ENCODE peak calls at places on chromosomes 4 and X, in four cellular contexts. T is HepG2, Y is spleen, B is stomach. K is an unnamed sample.
A peak's percentile ranks its signal among the peaks of the same experiment; 100 is the strongest.

GRCh38 chrX:40484408-40485091 is 96.2 kb upstream of the ATP6AP2 start:
- DNase-seq in T (no peak), Y (no peak), B (no peak), K (no peak)

GRCh38 chrX:21947671-21948070 is 7.2 kb downstream of the SMS start:
- DNase-seq in T (no peak), Y (no peak), B (no peak), K (peak; percentile 76)

GRCh38 chr4:82786794-82787193 is 11.8 kb downstream of the SCD5 start:
- DNase-seq in T (no peak), Y (no peak), B (no peak), K (peak; percentile 91)

GRCh38 chr4:127782275-127783025 is at the start of gene HSPA4L:
- DNase-seq in T (peak; percentile 68), Y (peak; percentile 82), B (peak; percentile 39), K (peak; percentile 89)

GRCh38 chr4:48944659-48945290 is 38.2 kb upstream of the OCIAD2 start:
- DNase-seq in T (peak; percentile 3), Y (no peak), B (peak; percentile 36), K (no peak)

GRCh38 chrX:9875801-9876200 is 89.6 kb downstream of the SHROOM2 start:
- DNase-seq in T (no peak), Y (no peak), B (no peak), K (no peak)

GRCh38 chr4:20395160-20395773 is 143.6 kb downstream of the SLIT2 start:
- DNase-seq in T (peak; percentile 32), Y (no peak), B (peak; percentile 38), K (peak; percentile 45)

GRCh38 chrX:26442340-26442739 is 226.4 kb downstream of the MAGEB5 start:
- DNase-seq in T (no peak), Y (no peak), B (no peak), K (peak; percentile 68)

GRCh38 chrX:13816899-13817298 is at the start of gene GPM6B:
- DNase-seq in T (no peak), Y (no peak), B (no peak), K (no peak)

GRCh38 chr4:144480068-144480467 is 165.9 kb upstream of the HHIP start:
- DNase-seq in T (no peak), Y (no peak), B (no peak), K (no peak)

GRCh38 chr4:106039796-106040195 is 144.5 kb downstream of the NPNT start:
- DNase-seq in T (no peak), Y (no peak), B (no peak), K (no peak)

GRCh38 chr4:124121511-124121934 is 591.0 kb downstream of the ANKRD50 start:
- DNase-seq in T (peak; percentile 11), Y (no peak), B (no peak), K (peak; percentile 58)

GRCh38 chr4:148015058-148015457 is 283.2 kb downstream of the ARHGAP10 start:
- DNase-seq in T (no peak), Y (no peak), B (no peak), K (peak; percentile 26)

GRCh38 chrX:9885150-9885549 is 82.0 kb upstream of the CLDN34 start:
- DNase-seq in T (peak; percentile 30), Y (peak; percentile 89), B (peak; percentile 70), K (peak; percentile 85)

GRCh38 chrX:16202943-16203342 is 35.7 kb downstream of the MAGEB17 start:
- DNase-seq in T (no peak), Y (no peak), B (no peak), K (no peak)

GRCh38 chr4:52641853-52642563 is 17.1 kb downstream of the USP46 start:
- DNase-seq in T (no peak), Y (no peak), B (no peak), K (peak; percentile 66)

GRCh38 chrX:37921758-37922157 is 74.4 kb upstream of the DYNLT3 start:
- DNase-seq in T (no peak), Y (no peak), B (no peak), K (peak; percentile 58)

DNA sequence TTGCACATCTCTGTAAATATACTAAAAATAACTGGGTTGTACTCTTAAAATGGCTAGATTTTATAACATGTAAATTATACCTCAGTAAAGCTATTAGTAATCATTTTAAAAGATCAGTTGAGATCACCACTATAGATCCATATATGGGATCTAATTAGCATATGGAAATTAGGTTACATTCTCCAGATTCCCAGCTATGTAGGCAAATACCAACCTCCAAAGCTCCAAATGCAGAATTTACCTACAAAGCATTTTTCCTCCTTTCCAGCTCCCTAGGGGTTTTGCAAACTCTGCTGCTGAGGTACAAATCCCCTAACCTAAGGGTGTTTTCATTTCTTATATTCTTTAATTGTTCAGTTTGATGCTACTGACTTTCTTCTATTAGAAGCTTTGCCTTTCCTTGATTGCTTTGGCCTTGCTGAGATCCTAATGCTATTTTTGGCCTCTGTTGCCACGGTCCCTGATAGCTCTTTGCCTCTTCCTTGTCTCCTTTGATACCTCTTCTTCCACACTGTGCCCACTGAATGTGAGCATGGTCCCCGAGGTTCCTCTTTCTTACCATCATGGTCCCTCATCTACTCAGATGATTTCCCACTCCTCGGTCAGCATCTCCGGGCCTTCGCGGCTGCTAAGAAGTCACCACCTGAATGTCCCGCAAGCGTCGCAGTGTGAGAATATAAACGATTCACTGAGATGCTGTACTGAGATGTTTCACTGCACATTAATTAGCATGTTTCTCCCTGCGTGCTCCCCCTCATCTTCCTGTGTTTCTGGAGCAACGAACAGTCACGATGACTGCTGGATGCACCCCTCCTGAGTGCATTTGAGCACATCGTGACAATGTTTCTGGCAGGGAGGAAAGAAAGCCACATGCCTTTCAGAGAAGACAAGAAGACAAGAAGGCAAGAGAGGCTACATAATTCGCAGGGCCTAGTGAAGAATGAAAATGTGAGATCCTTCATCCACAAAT is 23.8 kb downstream of the ENPP6 start:
- DNase-seq in T (no peak), Y (no peak), B (no peak), K (no peak)
- TF ChIP-seq POLR2AphosphoS5 in T (no peak), Y (no peak), B (no peak), K (no peak)

DNA sequence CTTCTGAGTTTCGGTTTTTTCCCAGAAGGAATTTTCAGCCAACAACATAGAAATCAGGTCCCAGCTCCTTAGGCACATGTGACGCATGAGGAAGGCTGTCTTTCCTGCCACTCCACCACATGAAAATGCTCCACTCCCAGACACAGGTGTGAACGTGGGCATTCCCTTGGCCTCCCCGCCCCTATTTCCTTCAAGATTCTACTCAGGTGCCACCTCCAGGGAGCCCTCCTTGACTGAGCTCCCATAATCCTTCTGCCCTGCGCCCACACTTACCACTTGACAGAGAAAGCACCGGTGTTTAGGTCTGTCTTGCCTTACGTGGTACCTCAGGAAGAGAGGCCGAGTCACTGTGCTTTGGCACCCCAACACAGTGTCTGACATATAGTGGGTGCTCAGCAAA is 44.4 kb upstream of the CENPU start:
- DNase-seq in T (no peak), Y (no peak), B (no peak), K (no peak)
- TF ChIP-seq POLR2AphosphoS5 in T (no peak), Y (no peak), B (no peak), K (no peak)

GRCh38 chrX:51742586-51742985 is 656 bp upstream of the GSPT2 start:
- DNase-seq in T (no peak), Y (no peak), B (no peak), K (no peak)

GRCh38 chrX:51747671-51748070 is 4.4 kb downstream of the GSPT2 start:
- DNase-seq in T (no peak), Y (no peak), B (no peak), K (no peak)

GRCh38 chrX:51743179-51743957 is at the start of gene GSPT2:
- DNase-seq in T (no peak), Y (peak; percentile 87), B (peak; percentile 55), K (peak; percentile 59)
- TF ChIP-seq POLR2AphosphoS5 in T (no peak), Y (peak; percentile 77), B (peak; percentile 46), K (peak; percentile 45)

DNA sequence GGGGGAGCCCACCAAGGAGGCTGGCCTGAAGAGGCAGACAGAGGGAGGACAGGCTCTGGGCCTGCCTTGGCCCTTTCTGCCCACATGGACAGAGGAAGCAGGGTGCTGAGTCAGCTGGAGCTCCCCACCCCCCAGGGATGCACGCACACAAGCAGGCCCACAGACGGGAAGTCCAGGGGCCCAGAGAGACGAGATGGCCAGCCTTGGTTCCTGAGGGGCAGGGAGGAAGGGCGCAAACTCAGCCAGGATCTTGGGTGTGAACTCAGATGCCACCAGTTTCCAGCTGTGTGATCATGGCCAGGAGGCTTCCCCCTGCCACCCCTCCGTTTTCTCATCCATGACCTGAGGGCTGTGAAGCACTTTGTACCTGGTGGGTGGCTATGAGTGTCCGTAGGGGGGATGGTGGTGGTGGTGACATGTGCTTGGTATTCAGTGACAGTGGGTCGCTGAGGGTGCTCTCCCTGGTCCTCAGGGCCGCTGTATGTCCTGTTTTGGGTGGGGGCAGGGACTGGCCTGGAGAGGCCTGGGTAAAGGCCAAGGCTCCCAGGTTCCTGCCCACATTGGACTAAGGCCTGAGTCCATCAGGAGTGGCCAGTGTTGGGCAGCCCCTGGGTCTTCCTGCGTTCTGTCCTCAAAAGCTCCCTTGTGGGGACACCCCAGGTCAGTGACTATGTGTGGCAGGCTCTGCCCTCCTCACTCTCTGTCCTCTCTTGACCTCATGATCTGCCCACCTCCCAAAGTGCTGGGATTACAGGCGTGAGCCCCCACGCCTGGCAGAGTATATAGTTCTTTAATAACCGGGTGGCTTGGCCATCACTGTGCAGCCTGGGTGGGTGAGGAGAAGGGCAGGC is 2.0 kb downstream of the SH3BP2 start:
- DNase-seq in T (no peak), Y (peak; percentile 92), B (peak; percentile 53), K (peak; percentile 65)
- TF ChIP-seq POLR2AphosphoS5 in T (no peak), Y (peak; percentile 88), B (no peak), K (peak; percentile 66)

DNA sequence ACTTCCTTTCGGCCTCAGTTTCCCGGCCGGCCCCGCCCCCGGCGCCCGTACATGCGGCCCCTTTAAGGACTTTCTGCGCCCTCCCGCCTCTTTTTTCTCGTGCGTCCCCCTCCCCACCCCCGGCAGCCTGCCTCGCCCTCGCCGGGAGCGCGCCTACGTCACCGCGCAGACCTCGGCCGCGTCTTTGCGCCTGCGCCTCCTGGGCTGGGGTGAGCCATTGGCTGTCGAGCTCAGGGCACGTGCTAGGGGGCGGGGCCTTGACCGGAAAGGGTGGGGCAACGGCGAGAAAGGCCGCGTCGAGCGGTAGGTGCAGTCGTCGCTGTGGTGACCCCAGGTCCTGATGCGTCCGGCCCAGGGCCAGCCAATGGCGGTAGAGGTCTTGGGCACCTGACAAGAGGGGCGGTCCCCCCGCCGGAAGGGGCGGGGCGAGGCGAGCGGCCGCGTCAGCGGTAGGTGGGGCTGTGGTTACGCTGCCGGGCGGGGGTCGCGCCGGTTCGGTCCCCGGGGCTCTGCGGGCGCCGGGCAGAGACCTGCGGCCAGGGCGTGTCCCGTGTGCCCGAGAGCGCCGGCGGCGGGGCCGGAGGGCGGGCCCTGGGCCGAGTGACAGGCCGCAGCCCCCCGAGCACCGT is at the start of gene UVSSA:
- DNase-seq in T (peak; percentile 97), Y (peak; percentile 100), B (peak; percentile 100), K (peak; percentile 100)
- TF ChIP-seq POLR2AphosphoS5 in T (no peak), Y (peak; percentile 90), B (peak; percentile 87), K (peak; percentile 79)

DNA sequence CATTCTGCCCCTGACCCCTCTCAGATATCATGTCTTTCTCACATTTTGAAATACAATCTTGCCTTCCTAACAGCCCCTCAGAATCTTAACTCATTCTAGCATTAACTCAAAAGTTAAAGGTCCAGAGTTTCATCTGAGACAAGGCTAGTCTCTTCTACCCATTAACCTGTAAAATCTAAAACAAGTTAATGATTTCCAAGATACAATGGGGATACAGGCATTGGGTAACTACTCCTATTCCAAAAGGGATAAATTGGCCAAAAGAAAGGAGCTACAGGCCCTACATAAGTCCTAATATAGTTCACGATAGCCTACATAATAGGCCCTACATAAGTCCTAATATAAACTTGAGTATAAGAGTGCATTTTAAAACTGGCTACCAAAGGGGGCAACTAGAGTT is 18.9 kb downstream of the ADH6 start:
- DNase-seq in T (no peak), Y (no peak), B (no peak), K (no peak)
- TF ChIP-seq POLR2AphosphoS5 in T (no peak), Y (no peak), B (no peak), K (no peak)